ENCODE peak calls at places on chromosome 14, in eight cellular contexts. H, V, M, D, L, I, T and J are unnamed samples.

GRCh38 chr14:95489163-95489887 is 27.1 kb downstream of the SYNE3 start:
- DNase-seq in H (no peak), V (no peak), M (no peak), D (no peak), L (no peak), I (no peak), T (no peak), J (no peak)

GRCh38 chr14:30834353-30834752 is 40.0 kb upstream of the COCH start:
- DNase-seq in H (no peak), V (no peak), M (no peak), D (no peak), L (no peak), I (no peak), T (no peak), J (no peak)

GRCh38 chr14:85542623-85543022 is 12.7 kb downstream of the FLRT2 start:
- DNase-seq in H (no peak), V (no peak), M (no peak), D (no peak), L (no peak), I (no peak), T (no peak), J (no peak)

GRCh38 chr14:51369814-51370213 is 129.8 kb downstream of the TMX1 start:
- DNase-seq in H (no peak), V (no peak), M (no peak), D (peak; percentile 3), L (peak; percentile 22), I (no peak), T (no peak), J (no peak)

GRCh38 chr14:23056257-23056955 is 914 bp downstream of the CDH24 start:
- DNase-seq in H (peak; percentile 87), V (peak; percentile 74), M (peak; percentile 42), D (peak; percentile 54), L (peak; percentile 68), I (peak; percentile 31), T (peak; percentile 89), J (no peak)

GRCh38 chr14:83825836-83826235 is 1704.1 kb upstream of the FLRT2 start:
- DNase-seq in H (no peak), V (no peak), M (no peak), D (no peak), L (no peak), I (no peak), T (peak; percentile 23), J (no peak)

GRCh38 chr14:64715628-64716412 is 11.6 kb downstream of the PLEKHG3 start:
- DNase-seq in H (peak; percentile 65), V (peak; percentile 54), M (peak; percentile 62), D (no peak), L (peak; percentile 68), I (no peak), T (no peak), J (peak; percentile 57)

GRCh38 chr14:89429206-89430091 is 12.4 kb upstream of the FOXN3 start:
- DNase-seq in H (peak; percentile 41), V (no peak), M (no peak), D (no peak), L (no peak), I (peak; percentile 63), T (peak; percentile 9), J (no peak)

GRCh38 chr14:35878272-35879140 is 52.4 kb downstream of the BRMS1L start:
- DNase-seq in H (no peak), V (peak; percentile 56), M (no peak), D (no peak), L (no peak), I (peak; percentile 87), T (peak; percentile 80), J (no peak)

GRCh38 chr14:59547310-59547709 is 29.3 kb downstream of the CCDC175 start:
- DNase-seq in H (no peak), V (no peak), M (no peak), D (no peak), L (no peak), I (no peak), T (no peak), J (no peak)

GRCh38 chr14:67241416-67242362 is at the start of gene PALS1:
- DNase-seq in H (no peak), V (peak; percentile 70), M (peak; percentile 33), D (peak; percentile 17), L (peak; percentile 63), I (peak; percentile 84), T (peak; percentile 71), J (no peak)

GRCh38 chr14:43410631-43411030 is 1096.5 kb downstream of the FSCB start:
- DNase-seq in H (peak; percentile 12), V (no peak), M (no peak), D (no peak), L (no peak), I (no peak), T (no peak), J (no peak)

GRCh38 chr14:71538288-71538687 is 393.9 kb upstream of the RGS6 start:
- DNase-seq in H (no peak), V (no peak), M (no peak), D (no peak), L (no peak), I (no peak), T (no peak), J (no peak)

GRCh38 chr14:93986972-93987371 is 10.1 kb upstream of the CCDC197 start:
- DNase-seq in H (no peak), V (no peak), M (no peak), D (no peak), L (no peak), I (no peak), T (no peak), J (no peak)

GRCh38 chr14:93989939-93990338 is 7.2 kb upstream of the CCDC197 start:
- DNase-seq in H (no peak), V (no peak), M (no peak), D (no peak), L (no peak), I (no peak), T (no peak), J (no peak)

GRCh38 chr14:93984987-93985410 is 8.6 kb upstream of the ASB2 start:
- DNase-seq in H (peak; percentile 65), V (no peak), M (peak; percentile 82), D (no peak), L (peak; percentile 43), I (peak; percentile 96), T (peak; percentile 53), J (no peak)

GRCh38 chr14:93987815-93988476 is 9.2 kb upstream of the CCDC197 start:
- DNase-seq in H (no peak), V (no peak), M (no peak), D (no peak), L (no peak), I (no peak), T (no peak), J (no peak)

GRCh38 chr14:93987376-93987775 is 9.7 kb upstream of the CCDC197 start:
- DNase-seq in H (no peak), V (no peak), M (no peak), D (no peak), L (no peak), I (no peak), T (no peak), J (no peak)
- H3K27ac ChIP-seq in H (no peak overlapping the region), V (no peak overlapping the region), M (no peak overlapping the region), D (no peak overlapping the region), L (no peak overlapping the region), I (no peak overlapping the region), T (no peak overlapping the region), J (no peak overlapping the region)

DNA sequence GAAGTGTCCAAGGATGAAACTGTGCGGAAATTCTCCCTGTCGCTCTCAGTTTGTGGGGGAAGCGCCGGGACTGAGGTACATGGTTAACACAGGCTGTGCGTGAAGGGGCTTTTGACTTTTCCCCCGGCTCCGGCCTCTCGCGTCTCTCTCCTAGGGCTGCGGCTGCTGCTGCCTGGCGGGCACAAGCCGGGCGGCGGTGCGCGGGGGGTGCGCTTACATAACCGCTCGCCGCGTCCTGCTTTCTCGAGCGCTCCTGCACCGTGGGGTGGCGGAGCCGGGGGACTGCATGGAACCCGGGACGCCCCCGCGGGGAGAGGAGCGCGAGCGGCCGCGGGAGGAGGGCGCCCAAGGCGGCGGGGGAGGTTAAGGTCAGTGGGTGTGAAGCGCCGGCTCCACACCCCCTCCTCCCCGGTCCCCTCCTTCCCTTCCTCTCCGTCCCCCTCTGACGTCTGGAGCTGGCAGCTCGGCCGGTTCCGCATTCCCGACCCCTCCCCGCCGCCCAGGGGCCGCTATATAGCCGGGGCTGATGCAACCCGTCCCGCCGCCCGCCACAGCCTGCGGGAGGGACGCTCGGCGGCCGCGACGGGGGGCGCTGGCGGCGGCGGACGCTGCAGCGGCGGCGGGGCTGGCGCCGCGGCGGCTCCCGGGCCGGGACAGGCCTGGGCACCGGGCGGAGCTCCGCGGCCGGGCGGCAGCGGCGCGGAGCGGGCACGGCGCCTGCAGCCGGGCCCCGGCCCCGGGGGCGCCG is at the start of gene JDP2:
- DNase-seq in H (peak; percentile 89), V (peak; percentile 96), M (peak; percentile 73), D (peak; percentile 51), L (peak; percentile 92), I (peak; percentile 60), T (peak; percentile 66), J (peak; percentile 84)
- H3K27ac ChIP-seq in H (no peak within 1 kb of the TSS), V (peak within 1 kb of the TSS; percentile 41), M (peak within 1 kb of the TSS; percentile 92), D (peak within 1 kb of the TSS; percentile 88), L (peak within 1 kb of the TSS; percentile 87), I (no peak within 1 kb of the TSS), T (peak within 1 kb of the TSS; percentile 78), J (peak within 1 kb of the TSS; percentile 96)

GRCh38 chr14:73140924-73141323 is 4.6 kb downstream of the PSEN1 start:
- DNase-seq in H (no peak), V (no peak), M (no peak), D (no peak), L (no peak), I (no peak), T (no peak), J (no peak)

GRCh38 chr14:73133795-73134194 is 2.5 kb upstream of the PSEN1 start:
- DNase-seq in H (no peak), V (no peak), M (no peak), D (no peak), L (no peak), I (no peak), T (no peak), J (no peak)

GRCh38 chr14:73136387-73137221 is at the start of gene PSEN1:
- DNase-seq in H (peak; percentile 98), V (peak; percentile 96), M (peak; percentile 97), D (peak; percentile 62), L (peak; percentile 96), I (peak; percentile 74), T (peak; percentile 94), J (peak; percentile 91)

GRCh38 chr14:73136085-73136386 is 271 bp upstream of the PSEN1 start:
- DNase-seq in H (no peak), V (no peak), M (no peak), D (no peak), L (no peak), I (no peak), T (no peak), J (no peak)
- H3K27ac ChIP-seq in H (no peak overlapping the region), V (no peak overlapping the region), M (peak overlapping the region; percentile 98), D (peak overlapping the region; percentile 97), L (peak overlapping the region; percentile 92), I (no peak overlapping the region), T (peak overlapping the region; percentile 90), J (no peak overlapping the region)

DNA sequence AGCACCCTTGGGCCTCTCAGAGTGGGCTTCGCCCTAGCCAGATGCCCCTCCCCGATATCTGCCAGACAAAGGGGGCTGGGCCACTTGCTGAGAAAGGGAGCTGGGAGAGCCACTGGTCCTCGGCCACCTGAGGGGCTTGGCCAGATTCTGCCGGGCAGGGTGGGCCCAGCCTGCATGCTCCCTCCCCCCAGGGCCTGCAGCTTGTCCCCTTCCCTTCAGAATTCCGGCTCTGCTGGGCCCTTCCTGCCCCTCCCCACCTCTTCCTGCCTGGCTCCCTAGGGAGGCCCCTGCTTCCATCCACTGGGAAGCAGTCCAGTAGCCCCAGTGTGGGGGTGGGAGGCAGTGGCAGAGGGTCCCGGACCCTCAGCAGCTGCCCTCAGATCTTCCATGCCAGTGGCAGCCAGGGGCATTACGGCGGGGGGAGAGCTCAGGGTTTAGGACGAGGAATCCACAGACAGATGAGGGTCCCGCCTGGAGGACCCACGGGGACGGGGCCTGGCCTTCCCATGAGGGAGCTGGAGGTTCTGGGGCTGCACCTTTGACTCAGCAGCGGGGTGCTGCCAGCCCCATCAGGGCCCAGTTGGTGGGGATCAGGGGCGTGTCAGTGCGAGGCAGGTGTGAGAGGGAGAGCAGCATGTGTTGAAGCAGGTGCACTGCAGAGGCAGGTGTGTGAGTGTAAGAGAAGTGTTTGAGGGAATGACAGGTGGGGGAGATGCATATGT is 2.5 kb downstream of the CRIP2 start:
- DNase-seq in H (no peak), V (no peak), M (no peak), D (no peak), L (no peak), I (no peak), T (no peak), J (no peak)
- H3K27ac ChIP-seq in H (no peak overlapping the region), V (peak overlapping the region; percentile 42), M (peak overlapping the region; percentile 89), D (no peak overlapping the region), L (no peak overlapping the region), I (peak overlapping the region; percentile 62), T (peak overlapping the region; percentile 87), J (peak overlapping the region; percentile 91)